ENCODE peak calls at places on chromosomes 4 and X, in six cellular contexts. S, H, T, K, P and B are unnamed samples.
A peak's percentile ranks its signal among the peaks of the same experiment; 100 is the strongest.

GRCh38 chrX:81294101-81294500 is 92.2 kb downstream of the SH3BGRL start:
- DNase-seq in K (no peak), H (no peak), T (no peak), S (no peak), P (no peak), B (no peak)

GRCh38 chr4:164997941-164998340 is 20.5 kb upstream of the TRIM61 start:
- DNase-seq in P (no peak), H (no peak), K (no peak), S (no peak), T (no peak), B (no peak)

GRCh38 chrX:153414838-153415552 is 3.7 kb downstream of the ZFP92 start:
- DNase-seq in S (no peak), T (no peak), P (no peak), K (no peak), H (no peak), B (no peak)

GRCh38 chr4:77662396-77662795 is 56.8 kb downstream of the CXCL13 start:
- DNase-seq in T (no peak), P (no peak), S (no peak), K (no peak), H (no peak), B (no peak)

GRCh38 chrX:136497556-136498048 is at the start of gene HTATSF1:
- DNase-seq in H (no peak), S (no peak), P (no peak), K (peak; percentile 28), T (peak; percentile 85), B (no peak)

GRCh38 chr4:152037435-152037834 is 276.6 kb upstream of the GATB start:
- DNase-seq in P (no peak), H (no peak), K (no peak), S (no peak), T (no peak), B (no peak)

GRCh38 chrX:2445662-2446623 is 54.8 kb downstream of the DHRSX start:
- DNase-seq in S (no peak), H (no peak), P (no peak), T (no peak), K (no peak), B (no peak)

GRCh38 chr4:5500165-5500564 is 208.2 kb downstream of the EVC2 start:
- DNase-seq in K (no peak), S (no peak), H (no peak), T (no peak), P (peak; percentile 58), B (no peak)

GRCh38 chrX:31580227-31580626 is 508.4 kb upstream of the FTHL17 start:
- DNase-seq in K (no peak), S (no peak), T (no peak), P (peak; percentile 6), H (no peak), B (no peak)

GRCh38 chrX:110228453-110228852 is 89.4 kb downstream of the AMMECR1 start:
- DNase-seq in K (no peak), H (peak; percentile 26), S (no peak), P (no peak), T (no peak), B (no peak)

GRCh38 chr4:73883306-73883705 is 14.1 kb downstream of the CXCL1 start:
- DNase-seq in S (no peak), T (no peak), K (no peak), H (no peak), P (peak; percentile 79), B (no peak)

GRCh38 chrX:19904778-19905367 is 17.5 kb upstream of the SH3KBP1 start:
- DNase-seq in P (peak; percentile 63), T (no peak), H (no peak), K (no peak), S (peak; percentile 29), B (no peak)

GRCh38 chr4:65658117-65658516 is 12.2 kb downstream of the EPHA5 start:
- DNase-seq in S (no peak), T (no peak), K (no peak), P (no peak), H (no peak), B (no peak)

GRCh38 chr4:116229420-116229819 is 856.0 kb downstream of the TRAM1L1 start:
- DNase-seq in S (no peak), H (no peak), K (no peak), P (no peak), T (no peak), B (no peak)

GRCh38 chrX:63350551-63350950 is 581 bp downstream of the SPIN4 start:
- DNase-seq in H (peak; percentile 19), K (peak; percentile 22), T (peak; percentile 84), P (no peak), S (peak; percentile 25), B (no peak)

GRCh38 chrX:109889289-109890006 is 113.5 kb upstream of the TMEM164 start:
- DNase-seq in H (no peak), K (peak; percentile 32), S (no peak), T (no peak), P (peak; percentile 27), B (no peak)

GRCh38 chr4:2756691-2757350 is 685 bp upstream of the TNIP2 start:
- DNase-seq in T (no peak), H (no peak), S (no peak), K (no peak), P (no peak), B (no peak)
- TF ChIP-seq POLR2A in T (no peak), H (no peak), S (no peak), K (no peak), P (no peak), B (no peak)

DNA sequence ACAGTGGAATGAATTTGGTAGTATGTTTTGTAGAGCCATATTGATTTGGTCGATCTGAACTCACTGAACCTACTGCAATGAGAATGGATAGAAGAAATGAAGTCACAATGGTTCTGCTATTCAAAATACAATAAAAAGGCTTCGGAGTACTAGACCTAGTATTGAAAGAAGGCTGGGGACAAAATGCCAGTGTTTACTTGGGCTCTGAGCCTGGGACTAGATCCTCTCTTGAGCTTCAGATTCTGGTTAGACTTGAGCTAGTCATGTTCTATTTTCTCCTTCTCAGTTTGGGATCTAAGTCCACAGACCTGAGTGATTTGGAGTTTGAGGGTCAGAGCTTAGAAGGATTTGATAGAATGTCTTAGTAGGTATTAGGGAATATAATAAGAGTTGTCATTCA is 9.9 kb downstream of the INTS12 start:
- DNase-seq in T (no peak), P (no peak), H (no peak), K (no peak), S (no peak), B (no peak)
- TF ChIP-seq POLR2A in T (no peak), P (no peak), H (no peak), K (no peak), S (no peak), B (no peak)

GRCh38 chr4:176319237-176319703 is 496 bp upstream of the SPCS3 start:
- DNase-seq in T (no peak), S (no peak), K (no peak), H (no peak), P (no peak), B (no peak)

GRCh38 chr4:176321589-176321988 is 1.8 kb downstream of the SPCS3 start:
- DNase-seq in T (no peak), K (no peak), S (no peak), P (no peak), H (no peak), B (no peak)

GRCh38 chr4:176320976-176321361 is 1.2 kb downstream of the SPCS3 start:
- DNase-seq in P (no peak), T (no peak), H (no peak), K (no peak), S (no peak), B (no peak)

GRCh38 chr4:176319704-176320339 is at the start of gene SPCS3:
- DNase-seq in S (peak; percentile 94), T (peak; percentile 99), K (peak; percentile 98), H (peak; percentile 95), P (peak; percentile 91), B (peak; percentile 94)

DNA sequence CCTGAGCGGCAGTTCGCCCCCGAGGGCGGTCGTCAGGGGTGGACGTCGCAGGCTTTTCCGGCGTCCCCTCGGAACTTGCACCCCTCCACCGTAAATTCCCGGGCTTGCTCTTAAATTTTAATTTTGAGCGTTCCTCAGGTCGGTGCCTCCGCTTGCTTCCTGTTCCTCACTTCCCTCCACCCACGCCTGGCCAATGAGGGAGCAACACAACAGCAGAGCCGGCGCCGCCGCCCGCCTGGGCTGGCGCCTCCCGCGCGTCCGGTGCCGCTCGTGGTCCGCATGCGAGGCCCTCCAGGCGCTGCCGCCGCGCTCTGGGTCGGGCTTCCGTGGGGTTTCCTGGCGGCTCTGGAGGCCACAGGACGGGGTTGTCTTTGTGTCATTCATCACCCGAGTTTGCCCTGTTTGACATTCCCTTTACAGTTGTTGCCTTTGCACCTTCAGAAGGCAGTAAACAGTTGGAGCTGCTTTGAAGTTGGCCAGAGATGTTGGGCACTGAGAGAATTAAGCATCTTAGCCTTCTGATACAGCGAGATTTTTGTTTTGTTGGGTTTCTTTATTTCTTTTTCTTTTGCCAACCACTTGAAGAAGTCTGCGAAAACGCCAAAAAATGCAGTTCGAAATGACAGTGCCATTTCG is 692 bp downstream of the SPCS3 start:
- DNase-seq in T (peak; percentile 97), P (peak; percentile 84), S (peak; percentile 92), H (peak; percentile 85), K (peak; percentile 94), B (peak; percentile 83)
- TF ChIP-seq POLR2A in T (no peak), P (peak; percentile 41), S (peak; percentile 75), H (peak; percentile 26), K (no peak), B (no peak)

GRCh38 chr4:140095694-140096482 is 58.1 kb downstream of the MAML3 start:
- DNase-seq in T (peak; percentile 85), S (no peak), K (peak; percentile 39), P (peak; percentile 100), H (no peak), B (peak; percentile 31)
- TF ChIP-seq POLR2A in T (no peak), S (no peak), K (peak; percentile 9), P (peak; percentile 78), H (no peak), B (no peak)

GRCh38 chrX:106940068-106940467 is 19.9 kb downstream of the CLDN2 start:
- DNase-seq in P (no peak), S (no peak), T (no peak), K (no peak), H (no peak), B (no peak)
- TF ChIP-seq POLR2A in P (no peak), S (no peak), T (no peak), K (no peak), H (no peak), B (no peak)